ENCODE peak calls at places on chromosomes 2 and 18, in seven cellular contexts. Z is colonic mucosa; J is brain microvascular endothelial cell; V is AG04450; G is breast epithelium; O is CD4-positive, alpha-beta T cell; H is neuronal stem cell. Y is an unnamed sample.

GRCh38 chr18:64273724-64274123 is 124.8 kb upstream of the LINC00305 start:
- DNase-seq in O (no peak), J (no peak), H (peak; percentile 12), V (no peak), Z (no peak), G (no peak), Y (no peak)

GRCh38 chr18:48835119-48835518 is 115.6 kb downstream of the SMAD7 start:
- DNase-seq in O (no peak), G (no peak), V (no peak), H (no peak), Z (no peak), J (no peak), Y (no peak)

GRCh38 chr2:177413703-177414102 is 21.1 kb downstream of the AGPS start:
- DNase-seq in G (no peak), V (no peak), J (no peak), Z (no peak), O (no peak), H (no peak), Y (no peak)

GRCh38 chr2:200728630-200729029 is 83.1 kb upstream of the BZW1 start:
- DNase-seq in V (peak; percentile 8), G (no peak), O (no peak), H (no peak), Z (no peak), J (no peak), Y (no peak)

GRCh38 chr18:58863539-58864145 is 1.0 kb upstream of the ZNF532 start:
- DNase-seq in J (no peak), V (no peak), Z (peak; percentile 65), H (peak; percentile 60), G (no peak), O (peak; percentile 19), Y (peak; percentile 33)

GRCh38 chr2:119760876-119761275 is 1.2 kb downstream of the PTPN4 start:
- DNase-seq in G (no peak), Z (no peak), H (no peak), O (no peak), V (no peak), J (no peak), Y (no peak)

GRCh38 chr18:79488311-79489047 is 92.7 kb downstream of the NFATC1 start:
- DNase-seq in O (no peak), Z (no peak), G (no peak), J (no peak), V (no peak), H (no peak), Y (no peak)

GRCh38 chr2:203714112-203714511 is 7.7 kb downstream of the CD28 start:
- DNase-seq in G (no peak), H (no peak), O (no peak), Z (peak; percentile 34), V (no peak), J (no peak), Y (no peak)

GRCh38 chr2:43884674-43885073 is 45.9 kb downstream of the ABCG8 start:
- DNase-seq in V (no peak), H (no peak), G (no peak), O (no peak), Z (no peak), J (no peak), Y (no peak)

GRCh38 chr2:12334289-12335003 is 382.3 kb upstream of the TRIB2 start:
- DNase-seq in V (no peak), O (no peak), Z (no peak), J (no peak), H (no peak), G (no peak), Y (no peak)

GRCh38 chr2:12534646-12535263 is 182.0 kb upstream of the TRIB2 start:
- DNase-seq in J (peak; percentile 91), G (peak; percentile 22), O (no peak), Z (no peak), V (peak; percentile 87), H (no peak), Y (no peak)

GRCh38 chr18:61993831-61994230 is 101.0 kb upstream of the RNF152 start:
- DNase-seq in H (no peak), G (no peak), J (no peak), Z (no peak), O (no peak), V (no peak), Y (no peak)

GRCh38 chr18:10490401-10491289 is 35.2 kb upstream of the NAPG start:
- DNase-seq in O (peak; percentile 36), H (no peak), J (no peak), Z (no peak), G (no peak), V (no peak), Y (no peak)

GRCh38 chr2:96386470-96386869 is 50.9 kb downstream of the NCAPH start:
- DNase-seq in Z (no peak), J (no peak), G (no peak), V (no peak), H (no peak), O (no peak), Y (no peak)

GRCh38 chr2:241216211-241216761 is 27.8 kb downstream of the ANO7 start:
- DNase-seq in J (no peak), V (no peak), Z (no peak), O (no peak), H (no peak), G (no peak), Y (no peak)

DNA sequence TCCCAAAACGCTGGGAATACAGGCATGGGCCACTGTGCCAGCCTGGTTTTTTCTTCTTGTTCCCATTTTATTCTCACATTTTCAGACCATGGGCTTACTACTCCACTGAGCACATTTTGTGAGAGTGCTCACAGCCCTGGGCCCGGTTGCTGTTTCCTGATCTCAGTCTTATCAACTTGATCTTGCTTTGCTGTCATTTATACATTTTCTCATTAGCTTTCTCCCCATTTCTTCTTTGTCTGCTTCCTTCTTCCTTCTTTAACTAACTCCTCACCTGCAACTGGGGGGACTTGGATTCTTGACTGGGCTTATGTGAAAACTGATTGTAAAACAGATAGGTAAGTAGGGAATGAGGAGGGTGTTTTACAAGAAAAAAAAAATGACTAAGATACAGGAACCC is 117.3 kb downstream of the PLB1 start:
- DNase-seq in V (no peak), J (no peak), H (no peak), O (no peak), G (no peak), Z (no peak), Y (no peak)
- H3K27ac ChIP-seq in V (no peak overlapping the region), J (no peak overlapping the region), H (no peak overlapping the region), O (peak overlapping the region; percentile 58), G (no peak overlapping the region), Z (no peak overlapping the region), Y (no peak overlapping the region)

DNA sequence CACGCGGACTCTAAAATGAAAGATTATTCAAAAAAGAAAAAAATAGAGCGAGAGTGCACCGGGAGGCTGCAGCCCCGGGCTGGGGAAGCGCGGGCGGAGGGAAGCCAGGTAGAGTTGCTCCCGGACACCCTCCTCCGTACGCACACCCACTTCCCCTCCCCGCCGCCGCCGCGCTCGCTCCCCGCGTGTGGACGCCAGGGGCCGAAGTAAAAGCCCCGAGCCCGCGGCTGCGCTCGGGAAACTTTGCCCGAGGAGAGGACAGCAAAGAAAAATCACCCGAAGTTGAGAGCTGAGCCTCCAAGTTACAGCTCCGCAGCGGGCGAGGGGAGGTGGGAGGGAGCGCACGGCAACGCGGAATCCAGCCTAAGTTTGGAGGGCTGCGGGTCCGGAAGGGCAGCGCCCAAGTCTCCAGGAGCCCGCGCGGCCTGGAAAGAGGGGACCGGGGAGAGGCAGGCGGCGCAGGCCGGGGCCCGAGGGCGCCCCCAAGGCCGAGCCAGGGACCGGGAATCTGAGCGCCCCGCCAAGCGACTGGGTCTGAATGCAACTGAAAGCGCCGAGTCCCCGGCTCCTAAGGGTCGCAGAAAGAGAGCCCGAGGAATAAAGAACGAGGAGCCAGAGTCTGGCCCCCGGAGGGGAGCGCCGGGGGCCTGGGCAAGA is 666 bp upstream of the BCL11A start:
- DNase-seq in Z (peak; percentile 63), H (no peak), V (no peak), G (no peak), J (no peak), O (no peak), Y (no peak)
- H3K27ac ChIP-seq in Z (peak overlapping the region; percentile 79), H (no peak overlapping the region), V (no peak overlapping the region), G (no peak overlapping the region), J (no peak overlapping the region), O (no peak overlapping the region), Y (no peak overlapping the region)

DNA sequence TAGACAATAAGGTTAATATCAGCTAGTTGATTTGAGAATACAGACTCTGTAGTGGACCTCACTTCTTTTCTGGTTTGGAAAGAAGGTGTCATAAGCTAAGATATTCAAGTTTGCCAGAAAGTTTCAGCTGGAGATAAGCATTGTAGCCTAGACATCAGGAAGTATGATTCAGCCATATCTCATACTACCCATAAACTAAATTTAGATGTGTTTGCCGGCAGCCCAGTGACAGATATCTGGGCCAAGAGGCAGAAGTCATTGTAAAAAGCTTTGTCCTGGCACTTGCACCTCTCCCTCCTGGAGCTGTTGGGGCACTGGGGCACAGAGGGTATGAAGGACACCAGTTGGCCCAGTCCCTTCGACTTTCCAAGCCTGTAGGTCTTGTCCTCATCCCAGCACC is 128.0 kb downstream of the EPHA4 start:
- DNase-seq in J (peak; percentile 79), H (no peak), V (no peak), G (no peak), Z (peak; percentile 26), O (no peak), Y (no peak)
- H3K27ac ChIP-seq in J (peak overlapping the region; percentile 51), H (no peak overlapping the region), V (peak overlapping the region; percentile 42), G (peak overlapping the region; percentile 20), Z (no peak overlapping the region), O (no peak overlapping the region), Y (no peak overlapping the region)

GRCh38 chr2:113829270-113829669 is 60.6 kb upstream of the ACTR3 start:
- DNase-seq in V (no peak), O (no peak), H (no peak), J (no peak), Z (no peak), G (no peak), Y (no peak)

GRCh38 chr2:113823729-113824595 is 65.9 kb upstream of the ACTR3 start:
- DNase-seq in V (no peak), Z (no peak), O (no peak), H (no peak), G (no peak), J (no peak), Y (no peak)

GRCh38 chr2:113827426-113827825 is 62.5 kb upstream of the ACTR3 start:
- DNase-seq in V (no peak), J (no peak), O (no peak), G (no peak), H (no peak), Z (no peak), Y (no peak)

GRCh38 chr2:113828086-113828742 is 61.7 kb upstream of the ACTR3 start:
- DNase-seq in J (no peak), G (no peak), H (no peak), O (no peak), V (no peak), Z (no peak), Y (no peak)

DNA sequence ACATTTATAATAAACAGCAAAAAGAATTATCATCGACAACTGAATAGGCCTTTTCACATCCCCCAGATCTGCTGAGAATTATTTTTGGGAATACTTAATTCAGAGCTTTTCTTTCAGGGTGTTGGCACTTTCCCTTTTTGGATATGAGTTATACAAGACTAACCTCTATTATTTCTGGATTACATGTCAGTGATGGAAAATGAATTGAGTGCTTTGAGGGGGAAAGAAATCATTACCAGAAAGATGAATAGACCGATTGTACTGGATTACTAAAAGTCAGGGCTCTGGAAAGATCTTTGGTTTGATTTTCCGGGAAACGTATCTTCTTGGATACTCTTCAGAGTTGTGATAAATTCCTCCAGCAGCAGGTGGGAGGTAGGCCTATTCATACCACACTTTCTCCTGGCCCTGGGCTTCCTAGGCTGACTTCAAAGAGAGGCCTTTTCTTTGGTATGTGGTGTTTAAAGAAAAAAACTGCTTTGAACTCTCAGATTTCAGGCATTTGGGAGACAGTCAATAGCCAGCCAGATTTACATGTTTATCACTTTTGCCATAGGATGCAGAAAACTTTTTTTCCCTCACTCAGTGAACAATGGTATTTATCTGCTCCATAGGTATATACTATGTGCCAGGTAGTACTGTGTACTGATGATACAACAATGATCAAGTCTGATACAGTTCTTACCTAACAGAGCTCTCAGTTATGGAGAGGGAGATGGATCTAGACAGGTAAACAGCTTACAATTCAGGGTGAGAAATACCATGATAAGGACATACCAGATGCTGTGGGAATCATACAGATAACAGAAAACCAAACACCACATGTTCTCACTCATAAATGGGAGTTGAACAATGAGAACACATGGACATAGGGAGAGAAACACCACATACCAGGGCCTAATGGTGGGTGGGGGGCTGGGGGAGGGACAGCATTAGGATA is 63.3 kb upstream of the ACTR3 start:
- DNase-seq in O (no peak), Z (no peak), G (no peak), V (no peak), J (no peak), H (peak; percentile 12), Y (no peak)
- H3K27ac ChIP-seq in O (no peak overlapping the region), Z (no peak overlapping the region), G (peak overlapping the region; percentile 58), V (no peak overlapping the region), J (no peak overlapping the region), H (no peak overlapping the region), Y (peak overlapping the region; percentile 76)